ENCODE peak calls at places on chromosomes 1 and 21, in seven cellular contexts. R is breast epithelium; F is OCI-LY7; C is A172; K is HS-27A; Z is stimulated activated CD4-positive, alpha-beta T cell treated with anti-CD3 and anti-CD28 coated beads, TNF-alpha, amount 100 ng/mL, for 48 hours; V is foreskin melanocyte. X is an unnamed sample.
A peak's percentile ranks its signal among the peaks of the same experiment; 100 is the strongest.

GRCh38 chr1:215833936-215834729 is 267.0 kb downstream of the KCTD3 start:
- DNase-seq in R (no peak), F (no peak), C (peak; percentile 51), K (no peak), Z (no peak), V (no peak), X (no peak)

GRCh38 chr21:46112731-46113215 is 14.9 kb downstream of the COL6A2 start:
- DNase-seq in R (peak; percentile 30), F (no peak), C (no peak), K (no peak), Z (no peak), V (no peak), X (no peak)

GRCh38 chr1:96236156-96236739 is 485.3 kb upstream of the PTBP2 start:
- DNase-seq in R (no peak), F (peak; percentile 39), C (peak; percentile 70), K (peak; percentile 42), Z (no peak), V (peak; percentile 45), X (peak; percentile 50)

GRCh38 chr1:23566304-23566703 is 7.0 kb upstream of the ID3 start:
- DNase-seq in R (no peak), F (no peak), C (no peak), K (no peak), Z (no peak), V (no peak), X (no peak)

GRCh38 chr1:201594575-201595245 is 55.8 kb downstream of the NAV1 start:
- DNase-seq in R (no peak), F (no peak), C (no peak), K (no peak), Z (no peak), V (no peak), X (no peak)

GRCh38 chr1:99573431-99574217 is 72.3 kb upstream of the PALMD start:
- DNase-seq in R (no peak), F (no peak), C (no peak), K (no peak), Z (no peak), V (no peak), X (no peak)

GRCh38 chr21:43712268-43712942 is 6.5 kb upstream of the PDXK start:
- DNase-seq in R (peak; percentile 81), F (no peak), C (peak; percentile 98), K (peak; percentile 80), Z (no peak), V (no peak), X (peak; percentile 93)

GRCh38 chr1:205615789-205616188 is 16.0 kb downstream of the ELK4 start:
- DNase-seq in R (no peak), F (no peak), C (no peak), K (no peak), Z (no peak), V (peak; percentile 33), X (no peak)

GRCh38 chr1:154174654-154175053 is 17.2 kb downstream of the TPM3 start:
- DNase-seq in R (no peak), F (no peak), C (no peak), K (no peak), Z (no peak), V (no peak), X (no peak)

GRCh38 chr1:218480691-218481099 is 135.6 kb downstream of the TGFB2 start:
- DNase-seq in R (no peak), F (no peak), C (peak; percentile 96), K (no peak), Z (no peak), V (no peak), X (no peak)

GRCh38 chr1:207404849-207405525 is 49.1 kb upstream of the CR2 start:
- DNase-seq in R (no peak), F (peak; percentile 78), C (peak; percentile 76), K (peak; percentile 31), Z (no peak), V (peak; percentile 48), X (peak; percentile 76)

GRCh38 chr1:161915051-161915503 is 108.6 kb downstream of the OLFML2B start:
- DNase-seq in R (no peak), F (no peak), C (no peak), K (no peak), Z (peak; percentile 31), V (no peak), X (no peak)

GRCh38 chr1:228403231-228403631 is 3.4 kb downstream of the TRIM11 start:
- DNase-seq in R (no peak), F (no peak), C (no peak), K (no peak), Z (no peak), V (no peak), X (no peak)

GRCh38 chr1:38071530-38072266 is 25.1 kb upstream of the POU3F1 start:
- DNase-seq in R (no peak), F (peak; percentile 28), C (peak; percentile 33), K (no peak), Z (no peak), V (peak; percentile 49), X (peak; percentile 43)

X was measured in ACHN.